ENCODE peak calls at places on chromosome 22, in six cellular contexts. One of them, this sample, is unnamed.

GRCh38 chr22:45096256-45096907 is 67.3 kb upstream of the NUP50 start:
- DNase-seq in body of pancreas: peak; percentile 60
- DNase-seq in IMR-90: peak; percentile 58
- DNase-seq in HCT116: peak; percentile 47
- DNase-seq in right atrium auricular region: peak; percentile 66
- DNase-seq in progenitor cell of endocrine pancreas: peak; percentile 54
- DNase-seq in this sample: peak; percentile 64

GRCh38 chr22:45225732-45226560 is 14.7 kb downstream of the KIAA0930 start:
- DNase-seq in right atrium auricular region: peak; percentile 75
- DNase-seq in body of pancreas: peak; percentile 49
- DNase-seq in IMR-90: peak; percentile 70
- DNase-seq in HCT116: no peak
- DNase-seq in progenitor cell of endocrine pancreas: no peak
- DNase-seq in this sample: no peak

GRCh38 chr22:41366323-41367014 is 15.3 kb upstream of the TEF start:
- DNase-seq in progenitor cell of endocrine pancreas: no peak
- DNase-seq in body of pancreas: no peak
- DNase-seq in IMR-90: no peak
- DNase-seq in right atrium auricular region: peak; percentile 61
- DNase-seq in HCT116: no peak
- DNase-seq in this sample: no peak

GRCh38 chr22:39967996-39968968 is 8.1 kb downstream of the TMA7B start:
- DNase-seq in IMR-90: no peak
- DNase-seq in progenitor cell of endocrine pancreas: no peak
- DNase-seq in right atrium auricular region: peak; percentile 59
- DNase-seq in body of pancreas: peak; percentile 61
- DNase-seq in HCT116: no peak
- DNase-seq in this sample: no peak

GRCh38 chr22:17554814-17555213 is 8.5 kb upstream of the SLC25A18 start:
- DNase-seq in progenitor cell of endocrine pancreas: no peak
- DNase-seq in right atrium auricular region: no peak
- DNase-seq in body of pancreas: no peak
- DNase-seq in HCT116: no peak
- DNase-seq in IMR-90: no peak
- DNase-seq in this sample: no peak

GRCh38 chr22:31947296-31947695 is 3.0 kb downstream of the YWHAH start:
- DNase-seq in progenitor cell of endocrine pancreas: no peak
- DNase-seq in right atrium auricular region: no peak
- DNase-seq in body of pancreas: peak; percentile 36
- DNase-seq in IMR-90: no peak
- DNase-seq in HCT116: no peak
- DNase-seq in this sample: no peak

GRCh38 chr22:29609139-29609538 is 5.7 kb downstream of the NF2 start:
- DNase-seq in body of pancreas: no peak
- DNase-seq in right atrium auricular region: no peak
- DNase-seq in HCT116: no peak
- DNase-seq in progenitor cell of endocrine pancreas: no peak
- DNase-seq in IMR-90: no peak
- DNase-seq in this sample: no peak

GRCh38 chr22:42001127-42001526 is 2.5 kb downstream of the WBP2NL start:
- DNase-seq in HCT116: no peak
- DNase-seq in right atrium auricular region: no peak
- DNase-seq in progenitor cell of endocrine pancreas: no peak
- DNase-seq in body of pancreas: no peak
- DNase-seq in IMR-90: peak; percentile 56
- DNase-seq in this sample: no peak

GRCh38 chr22:29093030-29093429 is 20.2 kb downstream of the KREMEN1 start:
- DNase-seq in progenitor cell of endocrine pancreas: no peak
- DNase-seq in right atrium auricular region: no peak
- DNase-seq in HCT116: no peak
- DNase-seq in body of pancreas: no peak
- DNase-seq in IMR-90: no peak
- DNase-seq in this sample: no peak

GRCh38 chr22:25815561-25815960 is 73.6 kb downstream of the MYO18B start:
- DNase-seq in progenitor cell of endocrine pancreas: no peak
- DNase-seq in body of pancreas: no peak
- DNase-seq in HCT116: no peak
- DNase-seq in IMR-90: no peak
- DNase-seq in right atrium auricular region: no peak
- DNase-seq in this sample: no peak

GRCh38 chr22:25816522-25817059 is 74.6 kb downstream of the MYO18B start:
- DNase-seq in progenitor cell of endocrine pancreas: no peak
- DNase-seq in body of pancreas: no peak
- DNase-seq in HCT116: no peak
- DNase-seq in IMR-90: no peak
- DNase-seq in right atrium auricular region: no peak
- DNase-seq in this sample: no peak

GRCh38 chr22:25822344-25822743 is 80.4 kb downstream of the MYO18B start:
- DNase-seq in HCT116: no peak
- DNase-seq in IMR-90: no peak
- DNase-seq in body of pancreas: no peak
- DNase-seq in progenitor cell of endocrine pancreas: no peak
- DNase-seq in right atrium auricular region: no peak
- DNase-seq in this sample: no peak

GRCh38 chr22:25817092-25817943 is 75.3 kb downstream of the MYO18B start:
- DNase-seq in right atrium auricular region: no peak
- DNase-seq in body of pancreas: no peak
- DNase-seq in progenitor cell of endocrine pancreas: no peak
- DNase-seq in IMR-90: no peak
- DNase-seq in HCT116: no peak
- DNase-seq in this sample: no peak

GRCh38 chr22:25818541-25818940 is 76.6 kb downstream of the MYO18B start:
- DNase-seq in HCT116: no peak
- DNase-seq in progenitor cell of endocrine pancreas: no peak
- DNase-seq in right atrium auricular region: no peak
- DNase-seq in IMR-90: no peak
- DNase-seq in body of pancreas: no peak
- DNase-seq in this sample: no peak
- TF ChIP-seq CTCF in HCT116: no peak
- TF ChIP-seq CTCF in progenitor cell of endocrine pancreas: no peak
- TF ChIP-seq CTCF in right atrium auricular region: no peak
- TF ChIP-seq CTCF in IMR-90: no peak
- TF ChIP-seq CTCF in body of pancreas: no peak
- TF ChIP-seq CTCF in this sample: no peak

GRCh38 chr22:36761553-36762240 is 14.2 kb downstream of the IFT27 start:
- DNase-seq in progenitor cell of endocrine pancreas: no peak
- DNase-seq in body of pancreas: peak; percentile 17
- DNase-seq in right atrium auricular region: no peak
- DNase-seq in IMR-90: no peak
- DNase-seq in HCT116: no peak
- DNase-seq in this sample: no peak

GRCh38 chr22:36760716-36761115 is 15.2 kb downstream of the IFT27 start:
- DNase-seq in body of pancreas: no peak
- DNase-seq in progenitor cell of endocrine pancreas: no peak
- DNase-seq in IMR-90: no peak
- DNase-seq in right atrium auricular region: no peak
- DNase-seq in HCT116: no peak
- DNase-seq in this sample: no peak

GRCh38 chr22:36758792-36759271 is 17.1 kb downstream of the IFT27 start:
- DNase-seq in body of pancreas: no peak
- DNase-seq in IMR-90: no peak
- DNase-seq in HCT116: no peak
- DNase-seq in right atrium auricular region: no peak
- DNase-seq in progenitor cell of endocrine pancreas: no peak
- DNase-seq in this sample: no peak

GRCh38 chr22:36757608-36758220 is 18.2 kb downstream of the IFT27 start:
- DNase-seq in IMR-90: peak; percentile 70
- DNase-seq in HCT116: peak; percentile 57
- DNase-seq in right atrium auricular region: peak; percentile 77
- DNase-seq in body of pancreas: peak; percentile 85
- DNase-seq in progenitor cell of endocrine pancreas: peak; percentile 52
- DNase-seq in this sample: peak; percentile 68

GRCh38 chr22:36759481-36760159 is 16.3 kb downstream of the IFT27 start:
- DNase-seq in body of pancreas: no peak
- DNase-seq in right atrium auricular region: no peak
- DNase-seq in IMR-90: no peak
- DNase-seq in progenitor cell of endocrine pancreas: no peak
- DNase-seq in HCT116: no peak
- DNase-seq in this sample: no peak
- TF ChIP-seq CTCF in body of pancreas: no peak
- TF ChIP-seq CTCF in right atrium auricular region: no peak
- TF ChIP-seq CTCF in IMR-90: no peak
- TF ChIP-seq CTCF in progenitor cell of endocrine pancreas: no peak
- TF ChIP-seq CTCF in HCT116: no peak
- TF ChIP-seq CTCF in this sample: no peak

GRCh38 chr22:43796567-43796966 is 15.5 kb downstream of the EFCAB6 start:
- DNase-seq in right atrium auricular region: no peak
- DNase-seq in HCT116: peak; percentile 6
- DNase-seq in body of pancreas: no peak
- DNase-seq in IMR-90: peak; percentile 81
- DNase-seq in progenitor cell of endocrine pancreas: no peak
- DNase-seq in this sample: no peak
- TF ChIP-seq CTCF in right atrium auricular region: no peak
- TF ChIP-seq CTCF in HCT116: peak; percentile 50
- TF ChIP-seq CTCF in body of pancreas: no peak
- TF ChIP-seq CTCF in IMR-90: peak; percentile 74
- TF ChIP-seq CTCF in progenitor cell of endocrine pancreas: peak; percentile 48
- TF ChIP-seq CTCF in this sample: peak; percentile 57

GRCh38 chr22:46533434-46533833 is 4.0 kb downstream of the CELSR1 start:
- DNase-seq in right atrium auricular region: no peak
- DNase-seq in IMR-90: no peak
- DNase-seq in HCT116: no peak
- DNase-seq in body of pancreas: no peak
- DNase-seq in progenitor cell of endocrine pancreas: no peak
- DNase-seq in this sample: no peak
- TF ChIP-seq CTCF in right atrium auricular region: no peak
- TF ChIP-seq CTCF in IMR-90: no peak
- TF ChIP-seq CTCF in HCT116: no peak
- TF ChIP-seq CTCF in body of pancreas: no peak
- TF ChIP-seq CTCF in progenitor cell of endocrine pancreas: no peak
- TF ChIP-seq CTCF in this sample: no peak

GRCh38 chr22:36136475-36136874 is 24.1 kb downstream of the APOL3 start:
- DNase-seq in body of pancreas: no peak
- DNase-seq in progenitor cell of endocrine pancreas: no peak
- DNase-seq in IMR-90: peak; percentile 80
- DNase-seq in HCT116: no peak
- DNase-seq in right atrium auricular region: peak; percentile 89
- DNase-seq in this sample: no peak

GRCh38 chr22:36131907-36132306 is 28.6 kb downstream of the APOL3 start:
- DNase-seq in progenitor cell of endocrine pancreas: no peak
- DNase-seq in IMR-90: no peak
- DNase-seq in body of pancreas: no peak
- DNase-seq in right atrium auricular region: no peak
- DNase-seq in HCT116: no peak
- DNase-seq in this sample: no peak

GRCh38 chr22:36136988-36137387 is 23.6 kb downstream of the APOL3 start:
- DNase-seq in progenitor cell of endocrine pancreas: no peak
- DNase-seq in body of pancreas: no peak
- DNase-seq in right atrium auricular region: no peak
- DNase-seq in HCT116: no peak
- DNase-seq in IMR-90: peak; percentile 68
- DNase-seq in this sample: no peak

GRCh38 chr22:36135306-36135705 is 25.2 kb downstream of the APOL3 start:
- DNase-seq in body of pancreas: no peak
- DNase-seq in IMR-90: no peak
- DNase-seq in HCT116: no peak
- DNase-seq in progenitor cell of endocrine pancreas: no peak
- DNase-seq in right atrium auricular region: no peak
- DNase-seq in this sample: no peak

GRCh38 chr22:36134167-36134566 is 26.4 kb downstream of the APOL3 start:
- DNase-seq in IMR-90: no peak
- DNase-seq in body of pancreas: no peak
- DNase-seq in progenitor cell of endocrine pancreas: no peak
- DNase-seq in HCT116: no peak
- DNase-seq in right atrium auricular region: no peak
- DNase-seq in this sample: no peak
- TF ChIP-seq CTCF in IMR-90: no peak
- TF ChIP-seq CTCF in body of pancreas: no peak
- TF ChIP-seq CTCF in progenitor cell of endocrine pancreas: no peak
- TF ChIP-seq CTCF in HCT116: no peak
- TF ChIP-seq CTCF in right atrium auricular region: no peak
- TF ChIP-seq CTCF in this sample: no peak

GRCh38 chr22:50085211-50085999 is at the start of gene MLC1:
- DNase-seq in IMR-90: peak; percentile 25
- DNase-seq in HCT116: no peak
- DNase-seq in right atrium auricular region: no peak
- DNase-seq in body of pancreas: no peak
- DNase-seq in progenitor cell of endocrine pancreas: no peak
- DNase-seq in this sample: no peak

GRCh38 chr22:50087646-50088045 is 2.2 kb upstream of the MOV10L1 start:
- DNase-seq in IMR-90: no peak
- DNase-seq in HCT116: no peak
- DNase-seq in progenitor cell of endocrine pancreas: no peak
- DNase-seq in body of pancreas: no peak
- DNase-seq in right atrium auricular region: no peak
- DNase-seq in this sample: no peak

GRCh38 chr22:50088096-50088495 is 1.7 kb upstream of the MOV10L1 start:
- DNase-seq in HCT116: no peak
- DNase-seq in progenitor cell of endocrine pancreas: no peak
- DNase-seq in right atrium auricular region: no peak
- DNase-seq in IMR-90: no peak
- DNase-seq in body of pancreas: no peak
- DNase-seq in this sample: no peak

GRCh38 chr22:50084570-50084969 is 656 bp downstream of the MLC1 start:
- DNase-seq in HCT116: no peak
- DNase-seq in progenitor cell of endocrine pancreas: no peak
- DNase-seq in IMR-90: no peak
- DNase-seq in body of pancreas: no peak
- DNase-seq in right atrium auricular region: no peak
- DNase-seq in this sample: no peak

DNA sequence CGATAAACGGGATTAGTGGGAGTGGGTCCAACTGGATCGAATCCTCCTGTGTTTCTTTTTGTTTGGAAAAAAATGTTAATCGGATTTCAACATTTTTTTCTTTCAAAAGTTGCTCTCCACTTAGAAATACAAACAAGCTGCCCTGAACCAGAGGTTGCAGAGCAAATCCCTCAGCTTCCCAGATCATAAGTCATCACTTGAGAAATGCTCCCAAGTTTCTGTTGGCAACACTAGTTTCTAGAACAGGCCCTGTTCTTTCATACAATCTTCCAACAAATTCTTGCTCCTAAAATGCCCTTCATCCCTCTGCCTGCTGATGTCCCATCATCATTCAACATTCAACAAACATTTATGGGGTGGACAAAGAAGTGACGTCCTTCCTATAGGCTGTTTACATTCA is 1.3 kb upstream of the MLC1 start:
- DNase-seq in right atrium auricular region: no peak
- DNase-seq in progenitor cell of endocrine pancreas: no peak
- DNase-seq in body of pancreas: no peak
- DNase-seq in HCT116: no peak
- DNase-seq in IMR-90: peak; percentile 74
- DNase-seq in this sample: no peak
- TF ChIP-seq CTCF in right atrium auricular region: no peak
- TF ChIP-seq CTCF in progenitor cell of endocrine pancreas: no peak
- TF ChIP-seq CTCF in body of pancreas: no peak
- TF ChIP-seq CTCF in HCT116: no peak
- TF ChIP-seq CTCF in IMR-90: no peak
- TF ChIP-seq CTCF in this sample: no peak

GRCh38 chr22:19641254-19641982 is 72.9 kb upstream of the SEPTIN5 start:
- DNase-seq in right atrium auricular region: no peak
- DNase-seq in body of pancreas: peak; percentile 45
- DNase-seq in IMR-90: no peak
- DNase-seq in HCT116: peak; percentile 19
- DNase-seq in progenitor cell of endocrine pancreas: peak; percentile 62
- DNase-seq in this sample: peak; percentile 59
- TF ChIP-seq CTCF in right atrium auricular region: no peak
- TF ChIP-seq CTCF in body of pancreas: peak; percentile 24
- TF ChIP-seq CTCF in IMR-90: peak; percentile 45
- TF ChIP-seq CTCF in HCT116: peak; percentile 35
- TF ChIP-seq CTCF in progenitor cell of endocrine pancreas: peak; percentile 74
- TF ChIP-seq CTCF in this sample: peak; percentile 73

This sample was measured in neural crest cell.